ENCODE peak calls at places on chromosomes 13 and 19, in five cellular contexts. I is pancreas, L is cardiac muscle cell, Z is AG10803, N is body of pancreas. T is an unnamed sample.

GRCh38 chr19:43780706-43781525 is at the start of gene KCNN4:
- DNase-seq in Z (peak), L (no peak), I (no peak), N (no peak), T (peak)

GRCh38 chr13:23946900-23947299 is 49.6 kb upstream of the C1QTNF9B start:
- DNase-seq in L (no peak), N (no peak), I (peak), Z (no peak), T (no peak)

GRCh38 chr19:51460164-51460992 is 2.1 kb upstream of the SIGLEC8 start:
- DNase-seq in I (no peak), N (peak), L (no peak), Z (no peak), T (peak)

GRCh38 chr19:53915000-53915399 is 5.9 kb downstream of the CACNG7 start:
- DNase-seq in L (no peak), Z (no peak), N (no peak), I (no peak), T (no peak)

GRCh38 chr19:6326815-6327214 is 6.6 kb downstream of the ACER1 start:
- DNase-seq in N (no peak), L (no peak), Z (no peak), I (no peak), T (no peak)

GRCh38 chr19:36719687-36720556 is 32.5 kb downstream of the ZNF567 start:
- DNase-seq in L (no peak), N (no peak), Z (no peak), I (no peak), T (peak)

GRCh38 chr13:35923347-35923746 is 207.8 kb downstream of the DCLK1 start:
- DNase-seq in I (no peak), L (no peak), N (no peak), Z (peak), T (peak)

GRCh38 chr13:90414691-90415596 is 932.5 kb upstream of the MIR17HG start:
- DNase-seq in Z (peak), N (no peak), I (no peak), L (no peak), T (peak)

GRCh38 chr19:32566246-32566830 is 14.7 kb upstream of the PDCD5 start:
- DNase-seq in L (no peak), Z (peak), I (no peak), N (no peak), T (peak)

GRCh38 chr13:109779074-109779473 is 7.3 kb downstream of the IRS2 start:
- DNase-seq in N (no peak), I (no peak), Z (no peak), L (no peak), T (no peak)

GRCh38 chr13:21526707-21527454 is 67.8 kb upstream of the ZDHHC20 start:
- DNase-seq in L (no peak), N (no peak), I (no peak), Z (no peak), T (no peak)

GRCh38 chr19:290539-291521 is at the start of gene PLPP2:
- DNase-seq in Z (no peak), L (no peak), I (peak), N (peak), T (no peak)

GRCh38 chr13:112686364-112686763 is 3.5 kb upstream of the ATP11A start:
- DNase-seq in I (no peak), L (no peak), Z (no peak), N (no peak), T (no peak)

GRCh38 chr13:38348890-38349289 is 761 bp upstream of the UFM1 start:
- DNase-seq in L (peak), I (no peak), Z (peak), N (no peak), T (peak)

GRCh38 chr13:113121928-113122420 is 625 bp upstream of the F10 start:
- DNase-seq in I (peak), Z (no peak), L (no peak), N (peak), T (no peak)

GRCh38 chr19:15210323-15210774 is 9.6 kb upstream of the NOTCH3 start:
- DNase-seq in L (no peak), I (no peak), N (peak), Z (peak), T (peak)

GRCh38 chr13:32330438-32330837 is 15.1 kb downstream of the BRCA2 start:
- DNase-seq in N (no peak), L (no peak), I (no peak), Z (peak), T (peak)

GRCh38 chr19:40232949-40233810 is 6.7 kb upstream of the CCNP start:
- DNase-seq in N (no peak), L (no peak), I (no peak), Z (no peak), T (no peak)

GRCh38 chr13:112996671-112997091 is 27.7 kb downstream of the MCF2L start:
- DNase-seq in N (no peak), Z (no peak), I (peak), L (no peak), T (no peak)

GRCh38 chr19:35587326-35587725 is 1.4 kb downstream of the PMIS2 start:
- DNase-seq in Z (peak), I (no peak), L (no peak), N (no peak), T (no peak)

GRCh38 chr19:2270157-2270571 is 11.8 kb downstream of the PEAK3 start:
- DNase-seq in L (no peak), N (peak), Z (peak), I (peak), T (no peak)

GRCh38 chr19:4557186-4557970 is 2.1 kb downstream of the SEMA6B start:
- DNase-seq in L (no peak), Z (no peak), I (peak), N (no peak), T (no peak)

GRCh38 chr13:66399873-66400272 is 830.3 kb downstream of the PCDH9 start:
- DNase-seq in Z (no peak), L (no peak), I (no peak), N (no peak), T (no peak)

GRCh38 chr13:113656831-113657671 is 947 bp downstream of the ATP4B start:
- DNase-seq in I (no peak), Z (no peak), L (no peak), N (no peak), T (no peak)

GRCh38 chr19:41327499-41328156 is 17.7 kb downstream of the CCDC97 start:
- DNase-seq in Z (no peak), L (no peak), I (peak), N (peak), T (peak)

GRCh38 chr19:5038631-5039271 is 69.8 kb downstream of the KDM4B start:
- DNase-seq in I (no peak), N (no peak), Z (peak), L (no peak), T (peak)

GRCh38 chr19:50496189-50497029 is 14.6 kb downstream of the JOSD2 start:
- DNase-seq in L (peak), N (peak), Z (no peak), I (peak), T (no peak)

GRCh38 chr13:94710881-94711560 is 1.3 kb downstream of the SOX21 start:
- DNase-seq in Z (no peak), N (no peak), L (no peak), I (peak), T (no peak)

GRCh38 chr19:15144046-15144646 is 36.9 kb downstream of the SYDE1 start:
- DNase-seq in L (no peak), N (no peak), I (no peak), Z (peak), T (peak)

GRCh38 chr13:42592915-42593718 is 19.2 kb downstream of the TNFSF11 start:
- DNase-seq in I (no peak), Z (no peak), L (no peak), N (no peak), T (no peak)

GRCh38 chr19:17932485-17933338 is at the start of gene CCDC124:
- DNase-seq in I (peak), Z (peak), L (peak), N (peak), T (peak)

GRCh38 chr13:27161980-27162379 is 9.6 kb downstream of the USP12 start:
- DNase-seq in Z (peak), N (no peak), I (no peak), L (no peak), T (peak)

GRCh38 chr19:35395762-35396199 is 24.9 kb downstream of the GPR42 start:
- DNase-seq in L (peak), Z (no peak), I (peak), N (peak), T (no peak)

GRCh38 chr13:89307278-89307677 is 1636.1 kb downstream of the SLITRK5 start:
- DNase-seq in Z (no peak), L (no peak), I (no peak), N (no peak), T (no peak)

GRCh38 chr19:49713236-49713845 is 22.4 kb downstream of the CPT1C start:
- DNase-seq in N (no peak), I (no peak), L (no peak), Z (no peak), T (no peak)

GRCh38 chr19:1507192-1507660 is 5.6 kb downstream of the ADAMTSL5 start:
- DNase-seq in Z (no peak), I (peak), N (no peak), L (no peak), T (no peak)

GRCh38 chr19:54188224-54188871 is 1.0 kb downstream of the MBOAT7 start:
- DNase-seq in Z (peak), I (peak), N (no peak), L (no peak), T (peak)

GRCh38 chr19:27889156-27889555 is 1323.8 kb downstream of the UQCRFS1 start:
- DNase-seq in I (no peak), L (no peak), Z (no peak), N (no peak), T (no peak)

GRCh38 chr19:41323023-41323422 is 13.1 kb downstream of the CCDC97 start:
- DNase-seq in Z (peak), I (no peak), L (no peak), N (no peak), T (peak)

GRCh38 chr19:11197291-11198174 is at the start of gene KANK2:
- DNase-seq in I (peak), Z (peak), N (peak), L (peak), T (peak)
- TF ChIP-seq CTCF in I (no peak), Z (no peak), N (no peak), L (no peak), T (no peak)

GRCh38 chr13:68160466-68160865 is 930.3 kb upstream of the PCDH9 start:
- DNase-seq in N (no peak), L (no peak), I (no peak), Z (no peak), T (peak)
- H3K4me3 ChIP-seq in N (no peak), L (no peak), I (no peak), Z (no peak), T (no peak)

GRCh38 chr19:56066152-56067023 is 54.7 kb downstream of the ZNF787 start:
- DNase-seq in Z (peak), I (peak), L (peak), N (peak), T (peak)

GRCh38 chr19:56076413-56076998 is 44.6 kb downstream of the ZNF787 start:
- DNase-seq in L (peak), N (peak), I (no peak), Z (peak), T (peak)

GRCh38 chr19:56069642-56070041 is 51.5 kb downstream of the ZNF787 start:
- DNase-seq in N (no peak), I (no peak), Z (no peak), L (no peak), T (no peak)

DNA sequence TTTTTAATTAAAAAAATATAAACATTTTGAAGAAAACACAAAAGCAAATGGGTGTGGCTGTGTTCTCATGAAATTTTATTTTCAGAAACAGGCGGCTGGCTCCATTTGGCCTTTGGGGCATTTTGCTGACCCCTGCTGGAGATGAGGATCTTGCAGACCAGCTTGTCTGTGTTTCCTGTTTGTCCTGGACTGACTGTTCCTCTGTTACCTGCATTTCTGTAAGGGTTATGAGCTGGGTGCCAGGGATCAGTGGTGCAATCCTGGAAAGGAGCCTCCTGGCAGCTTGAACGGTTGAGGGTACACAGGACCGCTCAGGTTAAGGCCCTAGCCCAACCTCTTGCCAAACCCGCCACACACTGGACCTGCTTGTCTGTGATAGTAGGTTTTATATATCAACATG is 49.9 kb downstream of the ZNF787 start:
- DNase-seq in Z (no peak), I (no peak), L (no peak), N (no peak), T (no peak)
- TF ChIP-seq CTCF in Z (peak), I (no peak), L (peak), N (no peak), T (peak)

GRCh38 chr19:12800873-12801465 is 631 bp downstream of the PRDX2 start:
- DNase-seq in Z (no peak), I (peak), N (peak), L (peak), T (no peak)

GRCh38 chr19:12799723-12800343 is 1.8 kb downstream of the PRDX2 start:
- DNase-seq in Z (no peak), N (no peak), L (no peak), I (no peak), T (no peak)

GRCh38 chr19:12801466-12802266 is at the start of the genes PRDX2 and THSD8:
- DNase-seq in L (peak), I (peak), Z (peak), N (peak), T (peak)

GRCh38 chr19:12802267-12803106 is 618 bp downstream of the THSD8 start:
- DNase-seq in Z (no peak), L (no peak), N (no peak), I (no peak), T (peak)

DNA sequence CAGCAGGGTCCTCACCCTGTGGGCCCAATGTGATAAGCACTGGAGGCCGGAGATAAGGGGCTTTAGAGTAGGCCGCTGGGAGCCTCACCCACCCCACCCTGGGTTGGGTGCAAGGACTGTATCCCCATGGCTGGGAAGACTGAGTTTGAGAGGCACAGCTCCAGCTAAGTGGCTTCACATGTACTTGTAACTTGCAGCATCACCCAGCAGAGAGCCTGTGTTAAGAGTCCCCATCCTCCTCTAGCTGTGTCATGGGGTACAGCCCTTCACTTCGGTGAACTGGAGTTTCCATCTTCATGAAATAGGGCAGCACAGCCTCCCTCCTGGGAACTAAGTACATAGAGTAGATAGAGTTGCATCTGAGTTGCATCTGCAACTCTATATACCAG is 1.3 kb downstream of the PRDX2 start:
- DNase-seq in I (no peak), L (no peak), N (no peak), Z (no peak), T (no peak)
- H3K4me3 ChIP-seq in I (peak), L (peak), N (no peak), Z (peak), T (peak)

DNA sequence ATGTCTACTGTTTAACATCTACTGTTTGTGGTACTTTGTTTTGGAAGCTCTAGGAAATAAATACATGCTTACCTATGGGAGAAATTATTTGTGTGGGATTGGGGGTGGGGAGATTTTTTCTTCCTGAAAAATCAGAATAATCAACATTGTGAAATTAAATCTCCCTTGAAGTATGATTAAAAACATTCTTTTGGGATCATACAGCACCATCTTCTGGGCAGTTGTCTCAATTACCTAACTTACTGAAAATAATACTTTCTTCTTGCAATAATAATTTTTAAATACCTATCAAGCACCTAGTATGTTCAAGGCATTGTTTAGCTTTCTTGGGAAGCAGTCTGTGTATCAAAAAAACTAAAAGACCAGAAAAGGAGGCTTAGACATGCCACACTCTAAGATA is 576.5 kb upstream of the ARGLU1 start:
- DNase-seq in Z (peak), I (no peak), L (no peak), N (no peak), T (peak)
- TF ChIP-seq CTCF in Z (peak), I (no peak), L (no peak), N (no peak), T (no peak)

DNA sequence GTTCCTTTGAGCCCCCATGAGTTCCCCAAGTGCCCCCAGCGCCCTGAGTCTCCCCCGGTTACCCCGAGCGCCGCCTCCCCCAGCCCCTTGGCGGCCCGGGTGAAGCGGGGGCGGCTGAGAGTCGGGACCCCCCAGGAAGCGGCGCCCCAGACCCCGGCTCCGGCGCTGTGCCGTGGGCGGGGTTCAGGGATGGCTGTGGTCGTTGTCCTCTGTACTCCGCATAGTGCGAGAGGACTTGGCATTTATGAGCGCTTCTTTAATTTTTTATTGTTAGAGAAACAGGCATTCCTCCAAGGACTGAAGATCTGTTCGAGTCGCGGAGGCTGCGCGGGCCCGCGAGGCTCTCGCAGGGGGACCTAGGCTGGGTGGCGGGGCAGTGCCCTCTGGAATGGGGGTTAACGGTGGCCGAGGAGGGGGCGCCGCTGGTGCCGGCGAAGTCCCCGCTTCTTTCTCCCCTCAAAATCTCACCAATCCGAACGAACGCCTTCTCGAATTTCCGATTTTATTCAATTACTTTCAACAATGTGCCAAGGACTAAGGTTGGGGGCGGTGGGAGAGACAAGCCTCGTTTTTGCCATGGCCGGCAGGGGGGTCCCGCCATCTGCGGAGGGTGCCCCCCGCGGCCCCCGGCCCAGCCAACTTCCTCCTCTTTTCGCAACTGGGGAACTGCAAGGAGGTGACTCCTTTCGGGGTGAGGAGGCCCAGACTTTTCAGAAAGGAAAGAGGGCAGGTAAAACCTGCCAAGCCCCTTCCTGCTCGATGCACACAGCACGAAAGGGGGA is 595 bp upstream of the GJB2 start:
- DNase-seq in I (no peak), L (no peak), N (no peak), Z (no peak), T (no peak)
- H3K4me3 ChIP-seq in I (peak), L (peak), N (peak), Z (no peak), T (peak)

GRCh38 chr19:29664753-29665214 is 477 bp upstream of the PLEKHF1 start:
- DNase-seq in I (no peak), N (no peak), Z (no peak), L (no peak), T (no peak)
- TF ChIP-seq CTCF in I (no peak), N (no peak), Z (no peak), L (no peak), T (no peak)

GRCh38 chr13:93227280-93227905 is 786 bp downstream of the GPC6 start:
- DNase-seq in Z (peak), I (peak), N (no peak), L (peak), T (peak)
- H3K4me3 ChIP-seq in Z (peak), I (peak), N (peak), L (peak), T (peak)

GRCh38 chr19:19316082-19316481 is 4.2 kb downstream of the SUGP1 start:
- DNase-seq in N (no peak), L (no peak), Z (no peak), I (no peak), T (no peak)
- TF ChIP-seq CTCF in N (no peak), L (no peak), Z (no peak), I (no peak), T (no peak)

DNA sequence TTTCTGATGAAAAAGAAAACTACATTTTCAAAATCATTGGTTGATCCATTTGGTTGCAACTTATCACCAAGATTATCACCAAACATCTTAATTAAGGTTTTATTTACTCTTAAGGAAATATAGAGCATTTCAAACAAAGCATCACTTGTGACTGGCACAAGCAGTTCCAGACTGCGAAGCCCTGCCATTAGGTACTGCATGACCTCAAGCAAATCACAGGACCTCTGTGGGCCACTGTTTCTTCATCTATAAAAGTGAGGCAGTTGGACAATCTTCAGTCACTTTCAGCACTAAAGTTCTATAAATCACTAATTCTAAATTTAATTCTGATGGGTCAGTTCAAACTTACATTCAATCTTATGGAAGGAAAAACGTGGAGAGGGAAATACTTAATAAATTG is 2.0 kb downstream of the ELF1 start:
- DNase-seq in L (no peak), N (peak), Z (no peak), I (no peak), T (no peak)
- H3K4me3 ChIP-seq in L (no peak), N (no peak), Z (no peak), I (peak), T (no peak)

T was measured in fibroblast of mammary gland.